ENCODE peak calls at places on chromosomes 12 and 14, in eight cellular contexts. N is natural killer cell; H is mesothelial cell of epicardium; O is esophagus squamous epithelium; C is CD4-positive, alpha-beta T cell; B is left lung; Y is GM13976; A is AG04449. V is an unnamed sample.

GRCh38 chr14:84250863-84251262 is 1279.1 kb upstream of the FLRT2 start:
- DNase-seq in N (no peak), H (no peak), O (no peak), C (no peak), B (no peak), Y (no peak), A (no peak), V (no peak)

GRCh38 chr12:95216704-95217376 is 427 bp downstream of the FGD6 start:
- DNase-seq in N (no peak), H (no peak), O (no peak), C (no peak), B (no peak), Y (no peak), A (no peak), V (no peak)

GRCh38 chr14:102491366-102491765 is 18.2 kb downstream of the ANKRD9 start:
- DNase-seq in N (no peak), H (no peak), O (no peak), C (no peak), B (no peak), Y (no peak), A (no peak), V (no peak)

GRCh38 chr14:96965885-96966595 is 168.9 kb downstream of the VRK1 start:
- DNase-seq in N (no peak), H (no peak), O (no peak), C (no peak), B (no peak), Y (no peak), A (no peak), V (no peak)

GRCh38 chr12:106720696-106721095 is 53.8 kb upstream of the RIC8B start:
- DNase-seq in N (no peak), H (no peak), O (no peak), C (no peak), B (peak; percentile 39), Y (no peak), A (no peak), V (no peak)

GRCh38 chr14:34554540-34555250 is 15.2 kb upstream of the EAPP start:
- DNase-seq in N (no peak), H (no peak), O (no peak), C (no peak), B (no peak), Y (no peak), A (no peak), V (no peak)

GRCh38 chr12:32896438-32897275 is at the start of gene PKP2:
- DNase-seq in N (no peak), H (peak; percentile 79), O (no peak), C (no peak), B (peak; percentile 75), Y (peak; percentile 77), A (no peak), V (no peak)

GRCh38 chr14:74275265-74275841 is 27.4 kb downstream of the ABCD4 start:
- DNase-seq in N (no peak), H (no peak), O (no peak), C (no peak), B (no peak), Y (no peak), A (peak; percentile 59), V (no peak)

GRCh38 chr14:50920482-50921225 is 23.6 kb downstream of the PYGL start:
- DNase-seq in N (no peak), H (no peak), O (no peak), C (no peak), B (no peak), Y (no peak), A (peak; percentile 45), V (no peak)

GRCh38 chr14:66070542-66071319 is 415.4 kb upstream of the CCDC196 start:
- DNase-seq in N (peak; percentile 55), H (peak; percentile 79), O (no peak), C (peak; percentile 49), B (no peak), Y (peak; percentile 63), A (no peak), V (no peak)

GRCh38 chr14:73764881-73765280 is 50.7 kb upstream of the PNMA1 start:
- DNase-seq in N (no peak), H (no peak), O (no peak), C (no peak), B (peak; percentile 85), Y (no peak), A (no peak), V (peak; percentile 92)

GRCh38 chr12:83265798-83266197 is 579.1 kb downstream of the TMTC2 start:
- DNase-seq in N (no peak), H (no peak), O (no peak), C (no peak), B (no peak), Y (no peak), A (no peak), V (no peak)

GRCh38 chr12:48183876-48184548 is 568 bp downstream of the CCDC184 start:
- DNase-seq in N (no peak), H (no peak), O (no peak), C (no peak), B (no peak), Y (peak; percentile 37), A (no peak), V (no peak)

GRCh38 chr12:110403975-110404675 is 617 bp upstream of the ANAPC7 start:
- DNase-seq in N (peak; percentile 67), H (peak; percentile 81), O (no peak), C (peak; percentile 75), B (peak; percentile 71), Y (peak; percentile 86), A (no peak), V (peak; percentile 66)

GRCh38 chr12:27109339-27110023 is 27.1 kb upstream of the C12orf71 start:
- DNase-seq in N (no peak), H (no peak), O (no peak), C (no peak), B (no peak), Y (no peak), A (no peak), V (no peak)

GRCh38 chr12:85322715-85323114 is 42.7 kb downstream of the ALX1 start:
- DNase-seq in N (no peak), H (no peak), O (no peak), C (no peak), B (no peak), Y (peak; percentile 15), A (no peak), V (no peak)

DNA sequence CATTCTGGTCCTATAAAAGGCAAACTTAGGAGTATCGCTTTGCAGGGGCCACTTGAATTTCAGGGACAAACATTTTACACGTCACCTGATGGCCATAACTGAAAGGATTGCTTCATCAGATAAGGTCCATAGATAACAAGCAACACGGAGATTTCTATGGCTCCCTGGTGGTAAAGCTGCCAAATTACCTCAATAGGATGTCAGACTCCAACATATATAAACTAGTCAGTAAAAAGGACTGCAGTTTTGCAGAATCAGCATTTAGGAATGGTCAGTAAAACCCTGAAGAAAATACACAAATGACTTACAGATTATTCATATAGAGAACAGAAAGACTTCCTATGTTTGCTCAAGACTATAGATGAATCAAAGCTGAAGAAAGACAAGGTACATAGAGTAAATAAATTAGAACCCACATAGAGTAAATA is 66.1 kb upstream of the GRIP1 start:
- DNase-seq in N (no peak), H (no peak), O (no peak), C (no peak), B (no peak), Y (no peak), A (no peak), V (no peak)
- TF ChIP-seq CTCF in N (no peak), H (no peak), O (no peak), C (no peak), B (no peak), Y (no peak), A (no peak), V (no peak)

GRCh38 chr14:91904956-91905645 is 37.8 kb upstream of the TC2N start:
- DNase-seq in N (no peak), H (no peak), O (no peak), C (no peak), B (no peak), Y (no peak), A (no peak), V (no peak)
- TF ChIP-seq CTCF in N (no peak), H (no peak), O (no peak), C (no peak), B (no peak), Y (no peak), A (no peak), V (no peak)

GRCh38 chr12:129084875-129085826 is 231.9 kb downstream of the GLT1D1 start:
- DNase-seq in N (no peak), H (peak; percentile 22), O (no peak), C (no peak), B (no peak), Y (no peak), A (no peak), V (no peak)

GRCh38 chr12:129089576-129089975 is 236.3 kb downstream of the GLT1D1 start:
- DNase-seq in N (no peak), H (peak; percentile 25), O (no peak), C (no peak), B (no peak), Y (no peak), A (no peak), V (no peak)
- TF ChIP-seq CTCF in N (no peak), H (no peak), O (no peak), C (no peak), B (no peak), Y (no peak), A (no peak), V (no peak)

GRCh38 chr12:121626087-121626852 is at the start of gene ORAI1:
- DNase-seq in N (peak; percentile 98), H (peak; percentile 99), O (peak; percentile 79), C (peak; percentile 92), B (peak; percentile 97), Y (peak; percentile 95), A (peak; percentile 16), V (peak; percentile 91)

GRCh38 chr12:121630791-121631190 is 4.5 kb downstream of the ORAI1 start:
- DNase-seq in N (no peak), H (no peak), O (no peak), C (no peak), B (no peak), Y (no peak), A (no peak), V (no peak)

GRCh38 chr12:121628037-121628436 is 1.7 kb downstream of the ORAI1 start:
- DNase-seq in N (no peak), H (no peak), O (no peak), C (no peak), B (peak; percentile 48), Y (no peak), A (no peak), V (no peak)

GRCh38 chr12:121628536-121628935 is 2.2 kb downstream of the ORAI1 start:
- DNase-seq in N (no peak), H (no peak), O (no peak), C (no peak), B (no peak), Y (no peak), A (no peak), V (no peak)

DNA sequence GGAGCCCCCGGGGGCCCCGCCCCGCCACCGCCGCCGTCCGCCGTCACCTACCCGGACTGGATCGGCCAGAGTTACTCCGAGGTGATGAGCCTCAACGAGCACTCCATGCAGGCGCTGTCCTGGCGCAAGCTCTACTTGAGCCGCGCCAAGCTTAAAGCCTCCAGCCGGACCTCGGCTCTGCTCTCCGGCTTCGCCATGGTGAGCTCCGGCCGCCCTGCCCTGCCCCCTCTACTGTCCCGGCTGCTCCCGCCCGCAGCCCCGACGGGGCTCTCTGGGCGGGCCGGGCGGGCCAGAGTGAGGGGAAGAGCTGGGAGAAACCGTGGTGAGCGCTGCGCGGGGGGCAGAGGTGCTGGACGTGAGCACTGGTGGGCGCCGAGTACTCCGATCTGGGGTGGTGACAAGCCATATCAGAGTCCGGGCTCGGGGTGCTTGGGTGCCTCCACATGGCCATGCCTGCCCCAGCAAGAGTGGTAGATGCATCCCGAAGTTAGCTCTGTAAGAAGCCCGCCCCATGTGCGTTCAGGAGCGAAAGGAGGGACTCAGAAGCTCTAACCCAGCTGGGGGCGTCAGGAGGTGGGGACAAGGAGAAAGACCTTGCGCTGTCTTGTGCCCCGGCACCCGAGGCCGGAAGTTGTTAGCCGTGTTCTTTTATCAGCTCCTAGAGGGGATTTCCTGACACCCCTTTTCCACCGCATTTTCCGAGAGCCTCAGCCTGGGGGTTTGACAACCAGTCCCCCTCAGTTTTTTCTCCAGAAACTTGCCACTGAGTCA is 708 bp downstream of the ORAI1 start:
- DNase-seq in N (peak; percentile 83), H (peak; percentile 64), O (no peak), C (peak; percentile 75), B (peak; percentile 67), Y (peak; percentile 81), A (no peak), V (no peak)
- TF ChIP-seq CTCF in N (no peak), H (no peak), O (no peak), C (peak; percentile 32), B (no peak), Y (peak; percentile 41), A (peak; percentile 39), V (peak; percentile 19)

V was measured in CD14-positive monocyte.